ENCODE peak calls at places on chromosome 16, in six cellular contexts. L is HCT116, X is left ventricle myocardium inferior, G is AG10803, B is neural crest cell, S is cardiac fibroblast. W is an unnamed sample.

GRCh38 chr16:48499822-48500440 is 110.0 kb downstream of the N4BP1 start:
- DNase-seq in L (no peak), X (no peak), G (peak; percentile 92), B (no peak), S (peak; percentile 91), W (peak; percentile 95)

GRCh38 chr16:68066763-68067162 is 18.4 kb upstream of the NFATC3 start:
- DNase-seq in L (no peak), X (no peak), G (no peak), B (no peak), S (no peak), W (no peak)

GRCh38 chr16:58472266-58472665 is 27.7 kb upstream of the NDRG4 start:
- DNase-seq in L (no peak), X (no peak), G (no peak), B (no peak), S (no peak), W (no peak)

GRCh38 chr16:7449808-7450207 is 117.2 kb downstream of the RBFOX1 start:
- DNase-seq in L (no peak), X (no peak), G (no peak), B (no peak), S (no peak), W (no peak)

GRCh38 chr16:25051446-25052160 is 36.4 kb upstream of the ARHGAP17 start:
- DNase-seq in L (no peak), X (no peak), G (peak; percentile 86), B (no peak), S (peak; percentile 90), W (peak; percentile 82)

GRCh38 chr16:68359398-68360191 is 48.8 kb downstream of the PRMT7 start:
- DNase-seq in L (no peak), X (no peak), G (no peak), B (no peak), S (no peak), W (no peak)

GRCh38 chr16:80719573-80719972 is 84.8 kb downstream of the CDYL2 start:
- DNase-seq in L (no peak), X (no peak), G (no peak), B (no peak), S (no peak), W (no peak)

GRCh38 chr16:86508947-86509758 is 1.2 kb upstream of the FOXF1 start:
- DNase-seq in L (peak; percentile 32), X (peak; percentile 53), G (peak; percentile 81), B (no peak), S (peak; percentile 68), W (peak; percentile 92)

GRCh38 chr16:75496546-75496945 is 1.3 kb upstream of the CHST6 start:
- DNase-seq in L (no peak), X (no peak), G (no peak), B (no peak), S (no peak), W (no peak)

GRCh38 chr16:14346278-14347142 is 275.4 kb downstream of the MRTFB start:
- DNase-seq in L (no peak), X (no peak), G (no peak), B (no peak), S (no peak), W (no peak)

GRCh38 chr16:66489818-66490217 is 60.1 kb downstream of the TK2 start:
- DNase-seq in L (no peak), X (no peak), G (no peak), B (no peak), S (no peak), W (no peak)

GRCh38 chr16:81651758-81652718 is 127.1 kb upstream of the PLCG2 start:
- DNase-seq in L (no peak), X (no peak), G (no peak), B (no peak), S (no peak), W (no peak)

GRCh38 chr16:24525970-24526559 is 13.3 kb upstream of the RBBP6 start:
- DNase-seq in L (no peak), X (no peak), G (peak; percentile 81), B (no peak), S (peak; percentile 66), W (peak; percentile 58)

GRCh38 chr16:1420111-1420539 is 422 bp downstream of the UQCC4 start:
- DNase-seq in L (no peak), X (no peak), G (no peak), B (no peak), S (no peak), W (no peak)

GRCh38 chr16:50868577-50868976 is 126.7 kb downstream of the CYLD start:
- DNase-seq in L (no peak), X (no peak), G (no peak), B (no peak), S (no peak), W (no peak)

GRCh38 chr16:50209548-50210265 is 56.6 kb downstream of the TENT4B start:
- DNase-seq in L (no peak), X (no peak), G (no peak), B (no peak), S (no peak), W (no peak)

GRCh38 chr16:12390074-12390473 is 413.5 kb downstream of the SNX29 start:
- DNase-seq in L (no peak), X (no peak), G (no peak), B (no peak), S (no peak), W (no peak)

GRCh38 chr16:9911989-9912388 is 270.2 kb downstream of the GRIN2A start:
- DNase-seq in L (no peak), X (no peak), G (no peak), B (no peak), S (no peak), W (no peak)

GRCh38 chr16:21599994-21600773 is 807 bp downstream of the METTL9 start:
- DNase-seq in L (no peak), X (no peak), G (no peak), B (no peak), S (peak; percentile 65), W (peak; percentile 69)

GRCh38 chr16:6020162-6020980 is 922.8 kb upstream of the EEF2KMT start:
- DNase-seq in L (no peak), X (no peak), G (no peak), B (no peak), S (no peak), W (no peak)

GRCh38 chr16:86557587-86557986 is 2.6 kb upstream of the MTHFSD start:
- DNase-seq in L (no peak), X (no peak), G (no peak), B (no peak), S (no peak), W (no peak)

GRCh38 chr16:10076037-10076436 is 106.2 kb downstream of the GRIN2A start:
- DNase-seq in L (no peak), X (no peak), G (no peak), B (no peak), S (no peak), W (no peak)

GRCh38 chr16:31453255-31454204 is 5.8 kb upstream of the ARMC5 start:
- DNase-seq in L (no peak), X (no peak), G (peak; percentile 65), B (no peak), S (peak; percentile 78), W (peak; percentile 68)

GRCh38 chr16:31458073-31458834 is 1.0 kb upstream of the ARMC5 start:
- DNase-seq in L (no peak), X (no peak), G (peak; percentile 50), B (no peak), S (peak; percentile 58), W (peak; percentile 60)

GRCh38 chr16:31452631-31453106 is 6.6 kb upstream of the ARMC5 start:
- DNase-seq in L (no peak), X (no peak), G (peak; percentile 96), B (no peak), S (peak; percentile 95), W (peak; percentile 91)

GRCh38 chr16:31456988-31457360 is 2.3 kb upstream of the ARMC5 start:
- DNase-seq in L (no peak), X (no peak), G (no peak), B (no peak), S (no peak), W (no peak)

DNA sequence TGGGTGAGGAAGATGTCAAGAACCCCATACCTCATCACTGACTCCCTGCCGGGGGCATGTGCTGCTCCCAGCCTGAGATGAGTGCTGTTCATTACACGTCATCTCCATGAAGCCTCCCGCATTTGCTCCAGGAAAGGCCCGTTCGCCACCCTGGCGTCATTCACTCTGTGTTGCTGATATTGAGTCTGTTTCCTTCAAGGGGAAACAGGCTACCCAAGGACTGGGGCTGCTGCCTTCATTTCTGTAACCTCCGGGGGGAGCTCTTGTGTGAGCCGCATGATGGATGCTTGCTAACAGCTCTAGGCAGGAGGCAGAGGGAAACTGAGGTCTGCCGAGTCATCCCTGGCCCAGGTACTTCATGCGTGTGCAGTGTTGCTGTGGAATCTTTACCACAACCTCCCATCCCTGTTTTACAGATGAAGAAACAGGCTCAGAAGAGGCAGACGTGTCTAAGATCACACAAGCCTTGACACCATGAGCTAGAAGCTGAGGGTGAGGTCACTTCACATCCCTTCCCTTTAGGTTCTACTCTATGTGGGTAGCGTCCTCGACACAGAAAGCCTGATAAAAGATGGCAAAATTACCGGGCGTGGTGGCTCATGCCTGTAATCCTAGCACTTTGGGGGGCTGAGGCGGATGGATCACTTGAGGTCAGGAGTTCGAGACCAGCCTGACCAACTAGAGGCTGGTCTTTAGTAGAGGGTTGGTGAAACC is 3.5 kb upstream of the ARMC5 start:
- DNase-seq in L (no peak), X (no peak), G (peak; percentile 9), B (no peak), S (no peak), W (no peak)
- TF ChIP-seq CTCF in L (no peak), X (peak; percentile 32), G (peak; percentile 39), B (peak; percentile 36), S (peak; percentile 15), W (peak; percentile 46)

GRCh38 chr16:3494574-3494973 is 715 bp downstream of the C16orf90 start:
- DNase-seq in L (no peak), X (no peak), G (no peak), B (no peak), S (no peak), W (no peak)
- TF ChIP-seq CTCF in L (no peak), X (no peak), G (no peak), B (no peak), S (no peak), W (no peak)

DNA sequence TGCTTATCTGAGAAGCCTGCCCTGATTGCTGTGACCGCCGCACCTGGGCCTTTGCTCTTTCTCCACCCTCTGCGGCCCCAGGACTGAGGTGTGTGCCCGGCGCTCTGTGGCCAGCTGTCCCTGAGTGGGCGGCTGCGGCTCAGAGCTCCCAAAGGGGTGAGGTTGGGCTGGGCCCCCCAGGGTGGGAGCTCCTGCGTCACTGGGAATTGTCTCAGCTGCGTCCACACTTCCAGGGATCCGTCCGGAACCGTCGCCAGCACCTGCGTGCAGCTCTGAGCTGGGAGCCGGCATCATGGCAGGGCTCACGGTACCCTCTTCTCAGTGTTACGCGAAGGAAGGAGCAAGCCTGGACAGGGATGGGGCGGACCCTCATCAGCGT is 24.3 kb downstream of the ZNF469 start:
- DNase-seq in L (no peak), X (no peak), G (no peak), B (no peak), S (no peak), W (no peak)
- TF ChIP-seq CTCF in L (no peak), X (no peak), G (no peak), B (no peak), S (no peak), W (no peak)

GRCh38 chr16:85010446-85010930 is 847 bp downstream of the ZDHHC7 start:
- DNase-seq in L (no peak), X (no peak), G (no peak), B (no peak), S (no peak), W (peak; percentile 19)

GRCh38 chr16:85011846-85012284 is 530 bp upstream of the ZDHHC7 start:
- DNase-seq in L (no peak), X (no peak), G (no peak), B (no peak), S (no peak), W (no peak)

GRCh38 chr16:85014311-85014710 is 3.0 kb upstream of the ZDHHC7 start:
- DNase-seq in L (no peak), X (no peak), G (no peak), B (no peak), S (no peak), W (no peak)

GRCh38 chr16:85008267-85008666 is 3.1 kb downstream of the ZDHHC7 start:
- DNase-seq in L (no peak), X (no peak), G (no peak), B (no peak), S (no peak), W (no peak)

GRCh38 chr16:85010931-85011845 is at the start of gene ZDHHC7:
- DNase-seq in L (peak; percentile 69), X (peak; percentile 89), G (peak; percentile 81), B (peak; percentile 81), S (peak; percentile 85), W (peak; percentile 87)
- TF ChIP-seq CTCF in L (no peak), X (no peak), G (peak; percentile 9), B (no peak), S (peak; percentile 1), W (no peak)

W was measured in fibroblast of villous mesenchyme.